ENCODE peak calls at places on chromosomes 16 and 17, in nine cellular contexts. W is RCC 7860; L is HS-27A; J is left ventricle myocardium inferior; I is H7; G is cardiac fibroblast; V is NCI-H1417 treated with DMSO at 0.1 percent for 48 hours; K is stimulated activated CD8-positive, alpha-beta memory T cell treated with anti-CD3 and anti-CD28 coated beads, Interleukin-7, amount 100 ng/mL, for 48 hours; P is HCT116. U is an unnamed sample.

GRCh38 chr17:49715221-49715620 is 7.5 kb upstream of the SLC35B1 start:
- DNase-seq in W (no peak), J (no peak), I (no peak), G (no peak), K (no peak), V (no peak), L (no peak), P (no peak), U (peak)

GRCh38 chr17:42414782-42415409 is 8.2 kb downstream of the CAVIN1 start:
- DNase-seq in V (no peak), K (no peak), W (no peak), J (no peak), L (no peak), P (no peak), I (peak), G (no peak), U (no peak)

GRCh38 chr17:9401434-9401833 is 174.2 kb downstream of the STX8 start:
- DNase-seq in L (peak), I (no peak), W (peak), J (no peak), K (no peak), V (no peak), G (peak), P (no peak), U (no peak)

GRCh38 chr16:28273511-28273910 is 18.8 kb upstream of the SBK1 start:
- DNase-seq in V (no peak), K (no peak), L (no peak), W (no peak), P (no peak), J (no peak), I (no peak), G (no peak), U (peak)

GRCh38 chr17:7080445-7081041 is 492 bp upstream of the CLEC10A start:
- DNase-seq in P (no peak), J (peak), G (no peak), W (no peak), I (peak), V (no peak), L (no peak), K (no peak), U (no peak)

GRCh38 chr17:68807998-68808772 is 147.0 kb downstream of the ABCA8 start:
- DNase-seq in I (no peak), J (no peak), L (no peak), G (peak), W (no peak), K (no peak), V (no peak), P (no peak), U (no peak)

GRCh38 chr17:80071116-80071980 is 30.0 kb upstream of the GAA start:
- DNase-seq in J (peak), P (no peak), K (no peak), I (no peak), L (no peak), V (no peak), G (peak), W (no peak), U (no peak)

GRCh38 chr16:78763821-78764440 is 664.5 kb downstream of the WWOX start:
- DNase-seq in G (no peak), J (no peak), V (no peak), I (no peak), K (no peak), P (no peak), L (no peak), W (no peak), U (no peak)

GRCh38 chr17:41781404-41782110 is 5.0 kb downstream of the JUP start:
- DNase-seq in I (no peak), L (no peak), P (no peak), K (no peak), G (peak), J (peak), W (no peak), V (no peak), U (no peak)

GRCh38 chr17:73532441-73532901 is 111.8 kb downstream of the SDK2 start:
- DNase-seq in V (no peak), K (no peak), P (no peak), I (no peak), G (no peak), L (no peak), J (no peak), W (no peak), U (no peak)

GRCh38 chr16:73572135-73572534 is 524.2 kb upstream of the ZFHX3 start:
- DNase-seq in P (no peak), I (no peak), K (no peak), G (no peak), L (no peak), J (peak), W (peak), V (no peak), U (no peak)

GRCh38 chr16:11105038-11105903 is 150.7 kb downstream of the SOCS1 start:
- DNase-seq in W (peak), K (peak), V (no peak), P (no peak), G (peak), I (no peak), L (peak), J (no peak), U (peak)

GRCh38 chr16:23321206-23321875 is 19.2 kb downstream of the SCNN1B start:
- DNase-seq in J (no peak), W (no peak), L (no peak), G (no peak), I (no peak), V (no peak), K (no peak), P (no peak), U (no peak)

GRCh38 chr17:8126306-8127066 is 2.6 kb upstream of the HES7 start:
- DNase-seq in P (no peak), G (peak), K (no peak), J (no peak), L (no peak), V (no peak), I (peak), W (peak), U (no peak)

GRCh38 chr16:11759997-11760396 is 17.3 kb upstream of the TXNDC11 start:
- DNase-seq in V (no peak), L (no peak), J (no peak), K (no peak), P (no peak), W (no peak), G (no peak), I (no peak), U (no peak)

GRCh38 chr16:1561836-1562235 is 28.4 kb downstream of the TMEM204 start:
- DNase-seq in W (no peak), J (no peak), L (no peak), I (no peak), V (no peak), G (no peak), K (no peak), P (no peak), U (no peak)

GRCh38 chr17:80169784-80170500 is at the start of gene CARD14:
- DNase-seq in P (no peak), K (no peak), V (no peak), G (no peak), W (no peak), L (no peak), I (peak), J (no peak), U (no peak)

GRCh38 chr16:30472328-30472942 is at the start of gene ITGAL:
- DNase-seq in L (no peak), W (no peak), J (peak), I (peak), V (no peak), G (no peak), P (no peak), K (peak), U (peak)

GRCh38 chr17:46876353-46876887 is 25.0 kb downstream of the WNT9B start:
- DNase-seq in G (no peak), K (no peak), J (no peak), W (no peak), P (peak), V (no peak), L (no peak), I (peak), U (no peak)